ENCODE peak calls at places on chromosomes 4 and X, in ten cellular contexts. D is central memory CD4-positive, alpha-beta T cell; U is fibroblast of pulmonary artery; G is stimulated activated CD8-positive, alpha-beta memory T cell treated with anti-CD3 and anti-CD28 coated beads, Interleukin-2, amount 100 ng/mL, for 48 hours; Y is AG04450; N is activated naive CD8-positive, alpha-beta T cell treated with anti-CD3 and anti-CD28 coated beads, Interleukin-2, amount 50 U/mL, for 24 hours; P is epithelial cell of esophagus; B is fibroblast of lung; V is foreskin melanocyte; W is naive thymus-derived CD8-positive, alpha-beta T cell. C is an unnamed sample.

GRCh38 chrX:134171661-134172587 is 65.1 kb upstream of the CCDC160 start:
- DNase-seq in D (peak), U (peak), G (peak), Y (no peak), N (peak), P (no peak), B (peak), V (peak), W (peak), C (no peak)

GRCh38 chr4:158805628-158806471 is 37.0 kb downstream of the FNIP2 start:
- DNase-seq in D (no peak), U (no peak), G (no peak), Y (no peak), N (no peak), P (peak), B (no peak), V (peak), W (no peak), C (peak)

GRCh38 chrX:134423606-134424005 is 36.4 kb upstream of the HPRT1 start:
- DNase-seq in D (no peak), U (peak), G (no peak), Y (no peak), N (no peak), P (peak), B (peak), V (no peak), W (no peak), C (no peak)

GRCh38 chr4:175953960-175954521 is 111.6 kb upstream of the WDR17 start:
- DNase-seq in D (no peak), U (no peak), G (no peak), Y (no peak), N (no peak), P (peak), B (no peak), V (no peak), W (no peak), C (no peak)

GRCh38 chr4:101284546-101284945 is 62.8 kb downstream of the PPP3CA start:
- DNase-seq in D (peak), U (peak), G (no peak), Y (no peak), N (no peak), P (no peak), B (peak), V (no peak), W (no peak), C (no peak)

GRCh38 chrX:135520022-135520552 is 373 bp upstream of the INTS6L start:
- DNase-seq in D (no peak), U (peak), G (no peak), Y (peak), N (no peak), P (peak), B (peak), V (no peak), W (no peak), C (no peak)

GRCh38 chr4:164807611-164808010 is 53.7 kb downstream of the SMIM31 start:
- DNase-seq in D (no peak), U (no peak), G (no peak), Y (no peak), N (no peak), P (peak), B (no peak), V (no peak), W (no peak), C (no peak)

GRCh38 chrX:57177070-57177469 is 39.9 kb upstream of the SPIN2A start:
- DNase-seq in D (no peak), U (no peak), G (no peak), Y (no peak), N (no peak), P (no peak), B (no peak), V (no peak), W (no peak), C (no peak)

C was measured in CD14-positive monocyte.